ENCODE peak calls at places on chromosome 22, in four cellular contexts. F is neural crest cell, R is thoracic aorta, Y is GM13977. X is an unnamed sample.

GRCh38 chr22:39674536-39674935 is 104.0 kb downstream of the CACNA1I start:
- DNase-seq in F (no peak), R (no peak), Y (no peak), X (no peak)

GRCh38 chr22:22578702-22579424 is 19.8 kb upstream of the PRAME start:
- DNase-seq in F (no peak), R (no peak), Y (no peak), X (peak)

GRCh38 chr22:30857103-30857502 is 111.5 kb downstream of the MORC2 start:
- DNase-seq in F (no peak), R (no peak), Y (no peak), X (no peak)

GRCh38 chr22:26047920-26048319 is 121.3 kb upstream of the SEZ6L start:
- DNase-seq in F (no peak), R (no peak), Y (no peak), X (no peak)

GRCh38 chr22:45212306-45212709 is 28.4 kb downstream of the KIAA0930 start:
- DNase-seq in F (no peak), R (peak), Y (no peak), X (no peak)

GRCh38 chr22:32617271-32617670 is 142.7 kb downstream of the FBXO7 start:
- DNase-seq in F (no peak), R (no peak), Y (no peak), X (no peak)

GRCh38 chr22:50473088-50473487 is 1.7 kb downstream of the SBF1 start:
- DNase-seq in F (no peak), R (no peak), Y (no peak), X (no peak)

GRCh38 chr22:22552630-22553029 is 6.4 kb downstream of the PRAME start:
- DNase-seq in F (peak), R (no peak), Y (peak), X (no peak)

GRCh38 chr22:40235418-40235817 is 57.7 kb downstream of the TNRC6B start:
- DNase-seq in F (no peak), R (no peak), Y (no peak), X (no peak)

GRCh38 chr22:45785458-45785857 is 113.8 kb downstream of the ATXN10 start:
- DNase-seq in F (no peak), R (no peak), Y (no peak), X (peak)

GRCh38 chr22:33656808-33657628 is 263.3 kb downstream of the LARGE1 start:
- DNase-seq in F (no peak), R (no peak), Y (no peak), X (no peak)

GRCh38 chr22:42901790-42902508 is 44.9 kb upstream of the ARFGAP3 start:
- DNase-seq in F (no peak), R (no peak), Y (no peak), X (no peak)
- TF ChIP-seq CTCF in F (peak), R (peak), Y (peak), X (peak)

GRCh38 chr22:20014526-20015186 is 2.0 kb downstream of the ARVCF start:
- DNase-seq in F (no peak), R (no peak), Y (no peak), X (no peak)
- TF ChIP-seq CTCF in F (no peak), R (no peak), Y (no peak), X (no peak)

GRCh38 chr22:37223965-37224551 is 11.8 kb upstream of the SSTR3 start:
- DNase-seq in F (no peak), R (no peak), Y (peak), X (no peak)

GRCh38 chr22:37226514-37226913 is 14.2 kb upstream of the SSTR3 start:
- DNase-seq in F (no peak), R (no peak), Y (no peak), X (no peak)

GRCh38 chr22:37224757-37225420 is 12.6 kb upstream of the SSTR3 start:
- DNase-seq in F (no peak), R (no peak), Y (no peak), X (no peak)

GRCh38 chr22:37226087-37226486 is 13.8 kb upstream of the SSTR3 start:
- DNase-seq in F (no peak), R (no peak), Y (no peak), X (no peak)

GRCh38 chr22:37225481-37225880 is 13.2 kb upstream of the SSTR3 start:
- DNase-seq in F (no peak), R (no peak), Y (no peak), X (no peak)
- TF ChIP-seq CTCF in F (no peak), R (no peak), Y (peak), X (peak)

GRCh38 chr22:20786536-20786979 is 12.6 kb downstream of the SERPIND1 start:
- DNase-seq in F (no peak), R (no peak), Y (no peak), X (no peak)
- TF ChIP-seq CTCF in F (no peak), R (no peak), Y (no peak), X (no peak)

GRCh38 chr22:49305215-49305965 is 522.3 kb downstream of the BRD1 start:
- DNase-seq in F (peak), R (no peak), Y (no peak), X (no peak)
- TF ChIP-seq CTCF in F (peak), R (peak), Y (peak), X (peak)

GRCh38 chr22:47582067-47582466 is 819.6 kb downstream of the TBC1D22A start:
- DNase-seq in F (no peak), R (no peak), Y (no peak), X (no peak)
- TF ChIP-seq CTCF in F (no peak), R (no peak), Y (no peak), X (no peak)

GRCh38 chr22:19503367-19503766 is 20.8 kb downstream of the CLDN5 start:
- DNase-seq in F (no peak), R (no peak), Y (no peak), X (no peak)

GRCh38 chr22:19504900-19505734 is 19.1 kb downstream of the CLDN5 start:
- DNase-seq in F (no peak), R (no peak), Y (no peak), X (no peak)

GRCh38 chr22:19505735-19506126 is 18.5 kb downstream of the CLDN5 start:
- DNase-seq in F (no peak), R (no peak), Y (no peak), X (no peak)

GRCh38 chr22:19501897-19502447 is 22.2 kb downstream of the CLDN5 start:
- DNase-seq in F (no peak), R (no peak), Y (no peak), X (no peak)

DNA sequence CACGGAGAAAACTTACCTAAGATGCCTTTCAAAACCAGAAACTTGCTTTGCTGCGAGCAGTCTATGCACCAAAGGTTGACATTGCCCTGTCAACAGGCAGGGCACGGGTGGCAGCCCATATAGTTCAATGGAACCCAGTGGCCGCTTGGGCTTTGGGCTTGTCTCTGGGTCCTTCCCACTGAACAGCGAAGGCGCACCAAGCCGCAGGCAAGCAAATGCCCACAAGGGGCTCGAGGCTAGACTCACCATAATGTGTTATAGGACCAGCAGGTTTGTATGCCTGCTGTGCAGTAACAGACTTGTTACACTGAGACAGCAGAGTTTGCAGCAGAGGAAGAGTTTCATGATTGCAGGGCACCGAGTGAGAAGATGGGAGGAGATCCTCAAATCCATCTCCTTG is 20.3 kb downstream of the CLDN5 start:
- DNase-seq in F (no peak), R (no peak), Y (no peak), X (no peak)
- TF ChIP-seq CTCF in F (no peak), R (no peak), Y (no peak), X (no peak)

GRCh38 chr22:48781868-48782267 is 1045.8 kb downstream of the BRD1 start:
- DNase-seq in F (no peak), R (no peak), Y (no peak), X (no peak)

GRCh38 chr22:48783821-48784266 is 1043.8 kb downstream of the BRD1 start:
- DNase-seq in F (no peak), R (no peak), Y (no peak), X (no peak)

GRCh38 chr22:48782326-48782725 is 1045.3 kb downstream of the BRD1 start:
- DNase-seq in F (no peak), R (no peak), Y (no peak), X (no peak)

GRCh38 chr22:48781391-48781790 is 1046.3 kb downstream of the BRD1 start:
- DNase-seq in F (no peak), R (no peak), Y (no peak), X (no peak)

GRCh38 chr22:48782817-48783511 is 1044.7 kb downstream of the BRD1 start:
- DNase-seq in F (peak), R (no peak), Y (no peak), X (no peak)
- TF ChIP-seq CTCF in F (peak), R (no peak), Y (no peak), X (no peak)

GRCh38 chr22:42365942-42366660 is 66.1 kb downstream of the NFAM1 start:
- DNase-seq in F (no peak), R (no peak), Y (no peak), X (no peak)

GRCh38 chr22:42361523-42361922 is 70.7 kb downstream of the NFAM1 start:
- DNase-seq in F (no peak), R (no peak), Y (no peak), X (no peak)

GRCh38 chr22:42364641-42365336 is 67.4 kb downstream of the NFAM1 start:
- DNase-seq in F (no peak), R (no peak), Y (no peak), X (no peak)

GRCh38 chr22:42365337-42365865 is 66.8 kb downstream of the NFAM1 start:
- DNase-seq in F (no peak), R (no peak), Y (no peak), X (no peak)

GRCh38 chr22:42363851-42364250 is 68.4 kb downstream of the NFAM1 start:
- DNase-seq in F (no peak), R (no peak), Y (no peak), X (no peak)
- TF ChIP-seq CTCF in F (no peak), R (no peak), Y (no peak), X (no peak)

GRCh38 chr22:27682438-27682837 is 119.1 kb downstream of the MN1 start:
- DNase-seq in F (peak), R (no peak), Y (no peak), X (no peak)
- TF ChIP-seq CTCF in F (peak), R (no peak), Y (no peak), X (no peak)